ENCODE peak calls at places on chromosome 1, in four cellular contexts. I is psoas muscle; W is activated CD4-positive, alpha-beta T cell treated with anti-CD3 and anti-CD28 coated beads for 36 hours; R is HEK293T. U is an unnamed sample.

GRCh38 chr1:175338447-175339135 is 146.0 kb upstream of the KIAA0040 start:
- DNase-seq in I (no peak), R (peak), W (peak), U (peak)

GRCh38 chr1:88150330-88150729 is 533.7 kb upstream of the PKN2 start:
- DNase-seq in R (no peak), I (no peak), W (no peak), U (no peak)

GRCh38 chr1:200118779-200119505 is 91.4 kb downstream of the NR5A2 start:
- DNase-seq in W (no peak), I (no peak), R (no peak), U (no peak)

GRCh38 chr1:182185822-182186756 is 124.6 kb upstream of the ZNF648 start:
- DNase-seq in I (no peak), W (no peak), R (peak), U (peak)

GRCh38 chr1:57889686-57890360 is 466.0 kb upstream of the DAB1 start:
- DNase-seq in I (no peak), R (no peak), W (no peak), U (peak)

GRCh38 chr1:19452221-19452663 is 33.1 kb downstream of the CAPZB start:
- DNase-seq in R (no peak), I (peak), W (no peak), U (no peak)

GRCh38 chr1:226653311-226653921 is 85.7 kb downstream of the ITPKB start:
- DNase-seq in W (peak), R (no peak), I (peak), U (no peak)

GRCh38 chr1:47333922-47334764 is 553 bp downstream of the CMPK1 start:
- DNase-seq in R (peak), W (peak), I (peak), U (peak)

GRCh38 chr1:234330843-234331215 is 42.4 kb upstream of the COA6 start:
- DNase-seq in W (no peak), R (no peak), I (no peak), U (no peak)